ENCODE peak calls at places on chromosomes 7 and 10, in six cellular contexts. I is GM23248, T is heart left ventricle, Z is SK-N-SH, B is ovary, H is fibroblast of lung. K is an unnamed sample. For H3K4me1 and H3K36me3, the result is how much of the 10 kb centered on the place peaks cover.

GRCh38 chr10:62795750-62796149 is 8.8 kb upstream of the ADO start:
- DNase-seq in B (no peak), Z (no peak), H (no peak), I (no peak), T (no peak), K (no peak)

GRCh38 chr7:143131777-143132176 is at the start of gene PIP:
- DNase-seq in T (no peak), B (no peak), I (no peak), H (no peak), Z (no peak), K (no peak)

GRCh38 chr7:131899271-131900030 is 343.0 kb upstream of the PODXL start:
- DNase-seq in B (no peak), I (peak), Z (no peak), H (peak), T (no peak), K (no peak)

GRCh38 chr10:85648279-85648754 is 718.3 kb downstream of the GRID1 start:
- DNase-seq in B (no peak), Z (no peak), T (no peak), H (peak), I (no peak), K (no peak)

GRCh38 chr10:23363788-23364135 is 19.2 kb upstream of the C10orf67 start:
- DNase-seq in H (no peak), B (no peak), T (no peak), I (no peak), Z (no peak), K (no peak)

GRCh38 chr7:72444023-72444776 is 32.1 kb upstream of the CALN1 start:
- DNase-seq in Z (no peak), I (no peak), H (no peak), T (no peak), B (no peak), K (no peak)

GRCh38 chr7:41965951-41966505 is 263.1 kb upstream of the INHBA start:
- DNase-seq in B (no peak), T (no peak), Z (no peak), I (no peak), H (no peak), K (no peak)

GRCh38 chr10:88731296-88731695 is 25.2 kb downstream of the LIPK start:
- DNase-seq in H (no peak), B (no peak), I (peak), Z (no peak), T (no peak), K (no peak)

GRCh38 chr7:73433924-73434700 is 534 bp downstream of the FZD9 start:
- DNase-seq in H (no peak), T (no peak), Z (no peak), B (no peak), I (no peak), K (no peak)

GRCh38 chr7:70379210-70379609 is 752.7 kb upstream of the GALNT17 start:
- DNase-seq in T (no peak), I (no peak), H (no peak), Z (no peak), B (no peak), K (no peak)

GRCh38 chr7:50661345-50662058 is 96.3 kb upstream of the DDC start:
- DNase-seq in B (no peak), H (no peak), I (no peak), T (no peak), Z (no peak), K (peak)

GRCh38 chr7:151168787-151169162 is 1.3 kb upstream of the GBX1 start:
- DNase-seq in I (no peak), Z (no peak), T (no peak), B (no peak), H (no peak), K (no peak)

GRCh38 chr7:19375986-19376385 is 230.8 kb upstream of the FERD3L start:
- DNase-seq in I (no peak), H (no peak), B (no peak), T (no peak), Z (no peak), K (no peak)

GRCh38 chr10:132408823-132409666 is 12.0 kb downstream of the PWWP2B start:
- DNase-seq in B (peak), H (no peak), I (no peak), T (no peak), Z (no peak), K (no peak)

GRCh38 chr10:67696029-67696428 is at the start of gene CTNNA3:
- DNase-seq in B (no peak), T (peak), Z (no peak), I (no peak), H (no peak), K (no peak)

GRCh38 chr10:35691522-35692236 is 49.6 kb upstream of the FZD8 start:
- DNase-seq in I (no peak), T (no peak), B (no peak), Z (no peak), H (no peak), K (no peak)

GRCh38 chr10:90229486-90229885 is 528.1 kb downstream of the KIF20B start:
- DNase-seq in H (no peak), I (no peak), T (no peak), Z (no peak), B (no peak), K (no peak)

GRCh38 chr7:129769866-129770808 is 158.6 kb downstream of the NRF1 start:
- DNase-seq in T (no peak), H (no peak), Z (peak), B (no peak), I (no peak), K (no peak)

GRCh38 chr10:117929321-117930067 is 117.2 kb downstream of the RAB11FIP2 start:
- DNase-seq in I (no peak), T (no peak), Z (no peak), B (no peak), H (no peak), K (no peak)

GRCh38 chr7:21967500-21968099 is 21.9 kb upstream of the CDCA7L start:
- DNase-seq in Z (no peak), I (no peak), H (peak), B (no peak), T (no peak), K (peak)

GRCh38 chr10:76874151-76874550 is 763.5 kb downstream of the KCNMA1 start:
- DNase-seq in H (peak), Z (no peak), I (peak), B (no peak), T (peak), K (no peak)

GRCh38 chr10:62638062-62638477 is 166.4 kb upstream of the ADO start:
- DNase-seq in B (no peak), I (peak), Z (no peak), H (peak), T (no peak), K (no peak)

GRCh38 chr7:131895541-131896173 is 339.2 kb upstream of the PODXL start:
- DNase-seq in H (peak), I (peak), B (no peak), T (no peak), Z (no peak), K (no peak)

DNA sequence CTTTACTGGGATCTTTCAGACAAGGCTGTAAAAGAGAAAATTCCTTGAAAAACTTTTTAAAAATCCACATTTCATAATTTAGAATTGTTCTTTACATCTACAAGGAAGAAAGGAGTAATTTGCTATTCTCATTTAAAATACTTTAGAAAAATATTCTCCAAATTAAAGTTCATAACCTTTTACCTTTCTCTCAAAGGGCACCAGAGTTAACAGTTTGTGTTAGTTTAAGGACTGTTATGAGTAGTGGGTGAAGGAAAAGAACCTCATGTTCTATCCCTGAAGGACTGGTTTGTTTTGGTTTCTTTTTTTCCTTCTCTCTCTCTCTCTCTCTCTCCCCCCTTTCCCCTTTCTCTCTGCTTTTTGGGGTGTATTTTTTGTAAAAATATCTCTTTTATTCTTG is 4.1 kb downstream of the AGMO start:
- DNase-seq in T (no peak), B (no peak), Z (no peak), I (no peak), H (no peak), K (no peak)
- H3K4me1 ChIP-seq in T (under half), B (under half), Z (under half), I (under half), H (under half), K (under half)

DNA sequence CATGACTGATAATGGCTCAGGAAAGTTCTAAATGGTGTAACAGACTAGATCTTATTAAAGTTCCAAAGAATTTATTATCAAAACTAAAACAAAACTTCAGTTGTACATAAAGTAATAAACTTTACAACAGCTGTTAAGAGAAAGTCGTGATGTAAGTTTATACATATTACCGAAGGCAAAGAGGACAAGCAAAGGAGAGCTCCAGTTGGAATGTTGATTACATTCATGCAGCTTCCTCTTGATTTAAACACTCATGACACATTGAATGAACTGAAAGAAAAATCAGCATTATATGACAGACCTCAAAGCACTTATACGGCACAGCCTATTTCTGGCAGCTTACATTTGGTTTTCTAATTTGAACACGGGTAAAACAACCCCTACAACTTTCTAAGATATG is 13.6 kb downstream of the SRI start:
- DNase-seq in I (no peak), B (no peak), T (no peak), H (no peak), Z (no peak), K (no peak)
- H3K36me3 ChIP-seq in I (half or more), B (under half), T (under half), H (under half), Z (half or more), K (under half)

GRCh38 chr10:11687357-11687771 is 54.8 kb upstream of the ECHDC3 start:
- DNase-seq in T (no peak), Z (no peak), H (peak), B (no peak), I (no peak), K (no peak)

GRCh38 chr10:11685787-11686218 is 56.4 kb upstream of the ECHDC3 start:
- DNase-seq in I (peak), Z (no peak), B (peak), T (peak), H (peak), K (no peak)

GRCh38 chr10:11682896-11683295 is 59.3 kb upstream of the ECHDC3 start:
- DNase-seq in B (no peak), Z (no peak), I (no peak), H (no peak), T (no peak), K (no peak)

GRCh38 chr10:11683529-11684320 is 58.5 kb upstream of the ECHDC3 start:
- DNase-seq in B (no peak), H (no peak), I (no peak), T (no peak), Z (no peak), K (no peak)

GRCh38 chr10:11684717-11685645 is 57.2 kb upstream of the ECHDC3 start:
- DNase-seq in H (peak), I (peak), Z (no peak), B (peak), T (peak), K (peak)
- H3K4me1 ChIP-seq in H (under half), I (under half), Z (under half), B (under half), T (under half), K (half or more)

GRCh38 chr10:112766636-112767035 is 183.4 kb upstream of the TCF7L2 start:
- DNase-seq in Z (no peak), H (no peak), T (no peak), B (no peak), I (no peak), K (no peak)

GRCh38 chr10:112768121-112768520 is 181.9 kb upstream of the TCF7L2 start:
- DNase-seq in B (no peak), H (no peak), I (no peak), Z (no peak), T (no peak), K (no peak)

GRCh38 chr10:112763916-112764520 is 186.0 kb upstream of the TCF7L2 start:
- DNase-seq in B (no peak), Z (no peak), I (no peak), H (peak), T (no peak), K (no peak)

GRCh38 chr10:112767156-112767555 is 182.9 kb upstream of the TCF7L2 start:
- DNase-seq in B (no peak), Z (no peak), T (no peak), H (peak), I (no peak), K (no peak)

GRCh38 chr10:112765717-112766235 is 184.3 kb upstream of the TCF7L2 start:
- DNase-seq in B (no peak), H (no peak), I (no peak), Z (no peak), T (no peak), K (no peak)
- H3K36me3 ChIP-seq in B (under half), H (under half), I (under half), Z (under half), T (under half), K (under half)

GRCh38 chr7:107999814-108000560 is 3.0 kb downstream of the LAMB1 start:
- DNase-seq in Z (no peak), B (no peak), H (peak), T (no peak), I (peak), K (no peak)
- H3K4me1 ChIP-seq in Z (half or more), B (under half), H (under half), T (under half), I (half or more), K (under half)

DNA sequence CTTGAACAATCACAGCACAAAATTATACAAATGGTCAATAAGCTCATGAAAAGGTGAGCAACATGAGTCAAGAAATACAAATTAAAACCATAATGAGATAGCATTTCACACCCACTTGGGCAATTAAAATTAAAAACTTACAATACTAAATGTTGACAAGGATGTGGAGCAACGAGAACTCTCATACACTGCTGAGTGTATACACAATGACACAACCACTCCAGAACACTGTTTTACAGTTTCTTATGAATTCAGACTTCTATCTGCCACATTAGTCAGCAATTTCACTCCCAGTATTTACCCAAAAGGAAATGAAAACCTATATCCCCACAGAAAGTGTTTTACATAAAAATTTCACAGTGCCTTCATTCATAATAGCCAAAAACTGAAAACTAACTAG is 31.1 kb downstream of the GDI2 start:
- DNase-seq in B (no peak), H (no peak), Z (no peak), I (no peak), T (no peak), K (no peak)
- H3K36me3 ChIP-seq in B (under half), H (under half), Z (under half), I (half or more), T (under half), K (under half)

DNA sequence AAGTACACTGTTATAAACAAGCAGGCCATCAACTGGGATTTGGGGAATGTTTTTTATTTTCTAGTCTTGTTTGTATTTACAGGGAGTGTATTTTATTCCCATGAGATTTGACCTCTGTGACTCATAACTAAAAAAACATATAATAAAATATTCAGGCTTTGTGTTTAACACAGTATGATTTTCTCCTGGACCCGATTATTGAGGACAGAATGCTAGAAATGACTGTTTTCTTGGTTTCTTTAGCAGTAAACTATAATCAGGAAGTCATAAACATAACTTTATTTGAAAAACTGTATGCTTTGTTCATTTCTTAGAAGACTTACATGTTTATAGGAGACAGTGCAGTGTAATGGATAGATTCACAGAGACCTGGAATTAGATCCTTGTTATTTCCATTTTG is 2.1 kb downstream of the NHLRC2 start:
- DNase-seq in Z (no peak), H (no peak), B (no peak), T (no peak), I (peak), K (no peak)
- H3K4me1 ChIP-seq in Z (under half), H (under half), B (under half), T (under half), I (under half), K (under half)

GRCh38 chr7:138546829-138547228 is 86.8 kb downstream of the TRIM24 start:
- DNase-seq in H (no peak), B (no peak), Z (no peak), T (no peak), I (no peak), K (no peak)

GRCh38 chr7:138542183-138542582 is 82.1 kb downstream of the TRIM24 start:
- DNase-seq in T (no peak), I (no peak), H (no peak), B (no peak), Z (no peak), K (no peak)

GRCh38 chr7:138546064-138546619 is 86.1 kb downstream of the TRIM24 start:
- DNase-seq in Z (no peak), B (no peak), H (no peak), T (no peak), I (no peak), K (no peak)

GRCh38 chr7:138545123-138545522 is 85.1 kb downstream of the TRIM24 start:
- DNase-seq in Z (no peak), I (no peak), B (no peak), H (no peak), T (no peak), K (no peak)

DNA sequence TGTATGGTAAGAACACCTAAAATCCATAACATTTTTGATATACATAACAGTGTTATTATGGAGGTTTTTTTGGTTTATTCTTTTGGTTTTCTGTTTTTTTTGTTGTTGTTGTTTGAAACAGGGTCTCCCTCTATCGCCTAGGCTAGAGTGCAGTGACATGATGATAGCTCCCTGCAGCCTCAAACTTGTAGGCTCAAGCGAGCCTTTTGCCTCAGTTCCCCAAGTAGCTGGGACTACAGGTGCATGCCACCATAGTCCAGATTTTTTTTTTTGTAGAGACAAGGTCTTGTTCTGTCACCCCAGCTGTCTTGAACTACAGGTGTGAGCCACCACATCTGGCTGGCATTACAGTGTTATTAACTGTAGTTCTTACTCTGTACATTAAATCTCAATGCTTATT is 83.7 kb downstream of the TRIM24 start:
- DNase-seq in H (no peak), B (no peak), I (no peak), Z (no peak), T (no peak), K (no peak)
- H3K36me3 ChIP-seq in H (under half), B (under half), I (under half), Z (under half), T (under half), K (under half)

GRCh38 chr10:120459185-120459584 is 2.2 kb downstream of the PLPP4 start:
- DNase-seq in B (no peak), T (no peak), Z (peak), I (no peak), H (peak), K (no peak)

GRCh38 chr10:120460191-120460590 is 3.2 kb downstream of the PLPP4 start:
- DNase-seq in I (peak), T (no peak), Z (no peak), B (no peak), H (peak), K (no peak)

GRCh38 chr10:120458432-120458831 is 1.4 kb downstream of the PLPP4 start:
- DNase-seq in T (no peak), H (no peak), Z (no peak), B (no peak), I (no peak), K (no peak)

GRCh38 chr10:120462018-120462682 is 5.1 kb downstream of the PLPP4 start:
- DNase-seq in I (no peak), Z (no peak), H (no peak), B (no peak), T (no peak), K (no peak)

DNA sequence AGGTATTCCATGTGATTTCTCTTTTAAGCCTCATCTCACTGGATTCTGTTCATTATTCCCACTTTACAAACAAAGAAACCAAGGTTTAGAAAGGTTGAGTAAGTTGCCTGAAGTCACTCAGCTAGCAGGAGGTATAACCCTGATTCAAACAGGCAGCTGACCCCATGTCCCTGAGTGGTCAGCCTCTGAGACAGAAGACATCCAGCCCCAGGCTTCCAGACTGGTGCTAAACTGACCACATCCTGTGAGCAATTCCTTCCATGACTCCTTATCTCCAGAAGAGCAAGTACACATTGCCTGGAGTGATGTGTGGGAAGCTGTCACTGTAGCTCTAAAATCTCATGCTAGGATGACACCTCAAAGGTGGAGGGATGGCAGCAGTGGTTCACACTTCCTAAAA is 3.7 kb downstream of the PLPP4 start:
- DNase-seq in T (no peak), H (peak), B (no peak), I (peak), Z (no peak), K (no peak)
- H3K4me1 ChIP-seq in T (under half), H (under half), B (under half), I (under half), Z (under half), K (under half)

GRCh38 chr7:17307033-17307432 is 8.6 kb downstream of the AHR start:
- DNase-seq in Z (no peak), I (peak), B (no peak), T (no peak), H (no peak), K (no peak)
- H3K36me3 ChIP-seq in Z (under half), I (under half), B (under half), T (under half), H (under half), K (under half)